ENCODE peak calls at places on chromosomes 11 and 22, in nine cellular contexts. X is neural progenitor cell; J is occipital lobe; W is lower lobe of right lung; F is Right ventricle myocardium superior; B is stimulated activated CD4-positive, alpha-beta T cell treated with anti-CD3 and anti-CD28 coated beads, Interleukin-12 subunit alpha, Interleukin-12 subunit beta, amount 100 ng/mL, for 48 hours; L is sigmoid colon; N is AG10803; G is NB4. U is an unnamed sample.

GRCh38 chr11:62399868-62400245 is 19.0 kb upstream of the SCGB1A1 start:
- DNase-seq in B (no peak), W (no peak), X (no peak), L (no peak), J (no peak), N (no peak), G (no peak), F (peak; percentile 59), U (no peak)

GRCh38 chr11:86923993-86924766 is 31.0 kb downstream of the FZD4 start:
- DNase-seq in L (no peak), N (no peak), G (no peak), B (no peak), F (no peak), J (no peak), W (no peak), X (peak; percentile 77), U (no peak)

GRCh38 chr22:39496131-39496838 is 5.8 kb upstream of the MIEF1 start:
- DNase-seq in L (peak; percentile 84), W (peak; percentile 83), G (peak; percentile 80), B (peak; percentile 46), J (peak; percentile 83), N (peak; percentile 56), X (peak; percentile 92), F (peak; percentile 84), U (peak; percentile 98)

GRCh38 chr11:13717331-13717730 is 48.9 kb downstream of the FAR1 start:
- DNase-seq in F (no peak), G (peak; percentile 47), B (no peak), L (no peak), W (no peak), N (peak; percentile 56), J (no peak), X (no peak), U (no peak)

GRCh38 chr11:102453286-102453797 is 777 bp upstream of the TMEM123 start:
- DNase-seq in L (no peak), J (no peak), G (no peak), X (no peak), N (no peak), W (no peak), B (no peak), F (no peak), U (no peak)

GRCh38 chr11:61881397-61881796 is 9.9 kb downstream of the FADS3 start:
- DNase-seq in F (no peak), J (no peak), W (no peak), L (no peak), N (no peak), X (peak; percentile 22), B (no peak), G (no peak), U (no peak)

GRCh38 chr11:122920579-122920978 is 38.0 kb downstream of the JHY start:
- DNase-seq in J (no peak), N (no peak), B (no peak), W (peak; percentile 59), G (no peak), X (peak; percentile 79), F (no peak), L (no peak), U (no peak)

GRCh38 chr22:46007848-46008261 is 30.9 kb upstream of the WNT7B start:
- DNase-seq in J (no peak), F (peak; percentile 91), L (peak; percentile 96), G (no peak), N (peak; percentile 96), B (no peak), X (no peak), W (peak; percentile 69), U (peak; percentile 14)

GRCh38 chr22:17675584-17675983 is 37.0 kb downstream of the BCL2L13 start:
- DNase-seq in G (peak; percentile 60), J (no peak), F (no peak), X (no peak), W (no peak), L (no peak), B (no peak), N (no peak), U (no peak)

GRCh38 chr11:2529636-2530035 is 84.8 kb downstream of the KCNQ1 start:
- DNase-seq in L (peak; percentile 61), J (no peak), N (no peak), B (no peak), X (no peak), G (no peak), F (no peak), W (peak; percentile 42), U (peak; percentile 13)

GRCh38 chr22:24201681-24202590 is 20.6 kb downstream of the SUSD2 start:
- DNase-seq in J (no peak), B (no peak), L (no peak), X (no peak), W (no peak), F (no peak), N (no peak), G (no peak), U (no peak)

GRCh38 chr11:1921576-1922141 is 2.2 kb downstream of the TNNT3 start:
- DNase-seq in W (no peak), F (peak; percentile 78), X (peak; percentile 9), N (peak; percentile 53), G (no peak), B (no peak), J (no peak), L (peak; percentile 78), U (peak; percentile 88)

GRCh38 chr11:42205518-42205917 is 746.1 kb upstream of the LRRC4C start:
- DNase-seq in B (no peak), F (no peak), G (no peak), W (no peak), L (no peak), N (no peak), J (no peak), X (no peak), U (no peak)

GRCh38 chr11:63945482-63946163 is 6.8 kb downstream of the NAA40 start:
- DNase-seq in W (peak; percentile 65), F (peak; percentile 72), J (peak; percentile 53), B (peak; percentile 32), X (peak; percentile 70), G (peak; percentile 76), L (peak; percentile 90), N (peak; percentile 80), U (peak; percentile 47)